ENCODE peak calls at places on chromosomes 5 and 9, in four cellular contexts. V, M, N and D are unnamed samples. For H3K27me3, the result is how much of the 10 kb centered on the place peaks cover.

GRCh38 chr5:180900178-180900577 is 1.2 kb downstream of the BTNL8 start:
- DNase-seq in N (no peak), V (no peak), M (no peak), D (no peak)

GRCh38 chr9:129023036-129023907 is 4.9 kb downstream of the SH3GLB2 start:
- DNase-seq in V (no peak), M (no peak), N (peak), D (no peak)

GRCh38 chr9:107455461-107456155 is 34.0 kb downstream of the KLF4 start:
- DNase-seq in V (no peak), M (no peak), N (no peak), D (no peak)

GRCh38 chr9:137485343-137486140 is 26.4 kb upstream of the NSMF start:
- DNase-seq in V (no peak), N (no peak), M (no peak), D (no peak)

GRCh38 chr5:134968055-134968454 is 348 bp downstream of the CATSPER3 start:
- DNase-seq in N (no peak), V (no peak), M (no peak), D (no peak)

GRCh38 chr9:123871781-123872180 is 58.1 kb downstream of the DENND1A start:
- DNase-seq in V (no peak), M (no peak), N (no peak), D (no peak)

GRCh38 chr5:157025093-157025698 is 33.7 kb downstream of the HAVCR1 start:
- DNase-seq in V (no peak), N (no peak), M (no peak), D (peak)

GRCh38 chr5:27011274-27011673 is 27.1 kb downstream of the CDH9 start:
- DNase-seq in V (no peak), M (no peak), N (peak), D (no peak)

GRCh38 chr9:131701789-131702337 is 38.0 kb downstream of the RAPGEF1 start:
- DNase-seq in V (no peak), N (peak), M (no peak), D (no peak)

GRCh38 chr5:5983261-5983660 is 395.1 kb downstream of the MED10 start:
- DNase-seq in N (no peak), V (no peak), M (no peak), D (no peak)

GRCh38 chr9:110391826-110392485 is 54.3 kb upstream of the TXNDC8 start:
- DNase-seq in V (no peak), M (no peak), N (no peak), D (no peak)

GRCh38 chr5:79297661-79298060 is 61.7 kb downstream of the JMY start:
- DNase-seq in M (no peak), V (no peak), N (no peak), D (no peak)

GRCh38 chr9:5582835-5583195 is 46.1 kb upstream of the RIC1 start:
- DNase-seq in V (no peak), N (peak), M (no peak), D (peak)

GRCh38 chr5:113806250-113806649 is 292.8 kb downstream of the YTHDC2 start:
- DNase-seq in N (peak), M (no peak), V (peak), D (no peak)

GRCh38 chr5:74095871-74096270 is 469.9 kb downstream of the ARHGEF28 start:
- DNase-seq in V (no peak), N (peak), M (no peak), D (no peak)

GRCh38 chr5:173946353-173946752 is 42.6 kb upstream of the C5orf47 start:
- DNase-seq in N (no peak), M (no peak), V (no peak), D (no peak)

GRCh38 chr9:130728721-130729120 is 35.1 kb downstream of the EXOSC2 start:
- DNase-seq in M (peak), V (no peak), N (peak), D (no peak)

GRCh38 chr9:136085815-136086212 is 9.3 kb downstream of the NACC2 start:
- DNase-seq in N (no peak), V (no peak), M (no peak), D (no peak)
- H3K27me3 ChIP-seq in N (under half), V (under half), M (under half), D (under half)

DNA sequence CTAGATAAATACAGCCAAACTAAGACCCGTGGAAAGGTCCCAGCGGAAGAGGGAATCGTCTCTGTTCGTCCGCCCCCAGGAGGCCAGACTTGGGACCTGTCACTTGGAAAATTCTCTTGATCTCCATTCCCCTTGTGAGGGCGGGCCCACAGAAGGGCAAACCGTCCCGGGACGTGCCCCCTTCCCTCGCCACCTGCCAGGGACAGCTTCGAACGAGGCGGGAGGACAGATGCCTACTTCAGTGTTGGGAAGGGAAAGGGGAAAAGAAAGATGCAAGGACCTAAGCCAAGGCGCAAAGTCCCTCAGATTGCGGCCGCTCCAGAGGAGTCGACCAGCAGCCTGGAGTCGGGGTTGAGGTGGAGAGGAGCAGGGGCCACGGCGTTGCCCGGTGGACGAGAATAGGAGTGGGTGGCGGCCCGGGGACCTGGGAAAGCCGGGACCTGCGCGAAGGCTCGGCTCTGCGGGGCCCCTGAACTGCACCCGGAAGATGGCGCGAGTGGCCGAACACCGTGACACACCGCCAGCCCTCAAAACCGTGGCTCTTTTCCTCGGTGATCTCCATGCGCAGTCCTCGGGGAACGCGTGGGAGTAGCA is 4.4 kb upstream of the EBF1 start:
- DNase-seq in V (peak), N (peak), M (no peak), D (no peak)
- H3K4me3 ChIP-seq in V (peak), N (no peak), M (no peak), D (no peak)

GRCh38 chr9:98860871-98861293 is 53.4 kb downstream of the GALNT12 start:
- DNase-seq in M (no peak), V (peak), N (peak), D (no peak)
- H3K27ac ChIP-seq in M (no peak), V (no peak), N (no peak), D (no peak)

DNA sequence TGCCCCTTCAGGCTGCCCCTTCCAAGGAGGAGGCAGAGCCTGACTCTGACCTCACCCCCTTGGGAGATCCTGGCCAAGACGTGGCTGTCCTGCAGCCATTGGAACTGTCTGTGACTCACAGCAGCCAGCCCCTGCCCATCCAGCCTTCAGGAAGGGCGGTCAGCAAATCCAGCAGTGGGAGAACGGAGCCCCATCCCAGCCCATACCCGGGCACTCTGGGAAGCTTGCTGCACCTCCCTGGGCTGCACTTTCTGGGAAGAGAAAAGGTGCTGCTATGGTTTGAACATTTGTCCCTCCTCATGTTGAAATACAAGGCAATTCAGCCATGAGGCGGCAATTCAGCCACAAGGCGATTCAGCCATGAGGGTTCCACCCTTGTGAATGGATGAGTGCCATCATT is 24.4 kb downstream of the CCDC187 start:
- DNase-seq in M (no peak), N (no peak), V (no peak), D (no peak)
- H3K27me3 ChIP-seq in M (under half), N (under half), V (half or more), D (under half)

GRCh38 chr5:145752947-145753346 is 82.2 kb downstream of the PRELID2 start:
- DNase-seq in M (no peak), N (no peak), V (no peak), D (no peak)
- H3K4me3 ChIP-seq in M (no peak), N (no peak), V (no peak), D (no peak)